ENCODE peak calls at places on chromosomes 11 and 22, in ten cellular contexts. Y, N, T, K, Q, V, U, O, P and J are unnamed samples.

GRCh38 chr11:10405858-10406592 is 49.0 kb upstream of the AMPD3 start:
- DNase-seq in Y (peak), N (peak), T (peak), K (peak), Q (peak), V (peak), U (peak), O (peak), P (peak), J (no peak)

GRCh38 chr11:69017951-69018350 is 4.9 kb upstream of the MRGPRF start:
- DNase-seq in Y (no peak), N (no peak), T (no peak), K (no peak), Q (no peak), V (no peak), U (no peak), O (no peak), P (no peak), J (no peak)

GRCh38 chr11:35192347-35192746 is 53.4 kb downstream of the CD44 start:
- DNase-seq in Y (no peak), N (no peak), T (peak), K (peak), Q (peak), V (no peak), U (no peak), O (no peak), P (no peak), J (no peak)

GRCh38 chr22:43363580-43364435 is 20.6 kb upstream of the SCUBE1 start:
- DNase-seq in Y (no peak), N (no peak), T (no peak), K (no peak), Q (no peak), V (no peak), U (peak), O (no peak), P (no peak), J (no peak)

GRCh38 chr22:31605851-31606585 is 56.0 kb downstream of the PISD start:
- DNase-seq in Y (peak), N (no peak), T (peak), K (no peak), Q (no peak), V (no peak), U (no peak), O (no peak), P (no peak), J (no peak)

GRCh38 chr22:37675930-37676571 is 615 bp downstream of the LGALS1 start:
- DNase-seq in Y (no peak), N (peak), T (no peak), K (no peak), Q (peak), V (no peak), U (no peak), O (no peak), P (no peak), J (no peak)

GRCh38 chr11:68470304-68470811 is 9.8 kb downstream of the PPP6R3 start:
- DNase-seq in Y (no peak), N (peak), T (no peak), K (no peak), Q (no peak), V (no peak), U (no peak), O (no peak), P (no peak), J (no peak)

GRCh38 chr11:12220305-12220704 is 109.9 kb downstream of the MICAL2 start:
- DNase-seq in Y (no peak), N (no peak), T (no peak), K (peak), Q (no peak), V (no peak), U (no peak), O (no peak), P (no peak), J (no peak)

GRCh38 chr11:100925935-100926334 is 203.7 kb downstream of the PGR start:
- DNase-seq in Y (peak), N (no peak), T (peak), K (peak), Q (peak), V (no peak), U (no peak), O (peak), P (no peak), J (no peak)

GRCh38 chr22:50628543-50629134 is 687 bp upstream of the ARSA start:
- DNase-seq in Y (no peak), N (no peak), T (peak), K (no peak), Q (no peak), V (no peak), U (no peak), O (no peak), P (peak), J (no peak)

GRCh38 chr11:22510010-22510409 is 115.6 kb downstream of the FANCF start:
- DNase-seq in Y (peak), N (no peak), T (no peak), K (no peak), Q (peak), V (no peak), U (no peak), O (no peak), P (no peak), J (no peak)

GRCh38 chr22:29632672-29633071 is 29.2 kb downstream of the NF2 start:
- DNase-seq in Y (no peak), N (no peak), T (no peak), K (no peak), Q (peak), V (no peak), U (no peak), O (no peak), P (no peak), J (no peak)

GRCh38 chr11:27926981-27927481 is 180.9 kb downstream of the KIF18A start:
- DNase-seq in Y (peak), N (no peak), T (no peak), K (peak), Q (peak), V (no peak), U (no peak), O (no peak), P (no peak), J (no peak)

GRCh38 chr11:34833602-34834001 is 82.6 kb downstream of the APIP start:
- DNase-seq in Y (peak), N (no peak), T (no peak), K (no peak), Q (no peak), V (no peak), U (no peak), O (no peak), P (no peak), J (no peak)

GRCh38 chr11:77073328-77074001 is 6.7 kb downstream of the CAPN5 start:
- DNase-seq in Y (peak), N (peak), T (peak), K (peak), Q (peak), V (no peak), U (no peak), O (peak), P (no peak), J (peak)

GRCh38 chr11:89504270-89504669 is 13.1 kb upstream of the NOX4 start:
- DNase-seq in Y (no peak), N (no peak), T (no peak), K (no peak), Q (no peak), V (no peak), U (no peak), O (no peak), P (no peak), J (no peak)

GRCh38 chr11:111586305-111586915 is 15.8 kb upstream of the SIK2 start:
- DNase-seq in Y (peak), N (no peak), T (peak), K (peak), Q (peak), V (peak), U (peak), O (peak), P (peak), J (no peak)

GRCh38 chr11:12377824-12378593 is 638 bp downstream of the PARVA start:
- DNase-seq in Y (peak), N (peak), T (peak), K (peak), Q (peak), V (peak), U (peak), O (peak), P (no peak), J (no peak)

GRCh38 chr11:125990244-125990643 is 44.4 kb downstream of the VSIG10L2 start:
- DNase-seq in Y (peak), N (peak), T (no peak), K (peak), Q (peak), V (no peak), U (no peak), O (no peak), P (no peak), J (no peak)

GRCh38 chr22:28943501-28943879 is 60.1 kb downstream of the ZNRF3 start:
- DNase-seq in Y (no peak), N (no peak), T (no peak), K (no peak), Q (no peak), V (no peak), U (no peak), O (no peak), P (no peak), J (no peak)

GRCh38 chr11:22670803-22671202 is 4.4 kb downstream of the GAS2 start:
- DNase-seq in Y (peak), N (no peak), T (peak), K (peak), Q (no peak), V (no peak), U (no peak), O (no peak), P (no peak), J (no peak)

GRCh38 chr11:69353696-69354544 is 60.0 kb downstream of the MYEOV start:
- DNase-seq in Y (peak), N (peak), T (no peak), K (no peak), Q (no peak), V (no peak), U (no peak), O (no peak), P (no peak), J (peak)

GRCh38 chr11:203056-203944 is 3.9 kb downstream of the BET1L start:
- DNase-seq in Y (no peak), N (no peak), T (no peak), K (no peak), Q (peak), V (no peak), U (no peak), O (no peak), P (no peak), J (no peak)

GRCh38 chr11:97487387-97487786 is 1097.6 kb downstream of the JRKL start:
- DNase-seq in Y (no peak), N (no peak), T (no peak), K (no peak), Q (no peak), V (no peak), U (no peak), O (no peak), P (no peak), J (no peak)

GRCh38 chr11:123899792-123900191 is 2.2 kb upstream of the OR8D4 start:
- DNase-seq in Y (no peak), N (no peak), T (no peak), K (no peak), Q (no peak), V (no peak), U (no peak), O (no peak), P (no peak), J (no peak)

GRCh38 chr11:849951-850776 is 7.5 kb downstream of the TSPAN4 start:
- DNase-seq in Y (no peak), N (no peak), T (no peak), K (no peak), Q (no peak), V (no peak), U (peak), O (no peak), P (no peak), J (no peak)

GRCh38 chr22:37681001-37681424 is 5.1 kb upstream of the NOL12 start:
- DNase-seq in Y (peak), N (no peak), T (peak), K (peak), Q (peak), V (no peak), U (no peak), O (no peak), P (no peak), J (no peak)

GRCh38 chr11:10499452-10500262 is 41.3 kb downstream of the RNF141 start:
- DNase-seq in Y (no peak), N (peak), T (no peak), K (peak), Q (peak), V (no peak), U (no peak), O (no peak), P (no peak), J (no peak)

GRCh38 chr11:74282863-74283484 is 28.5 kb downstream of the P4HA3 start:
- DNase-seq in Y (no peak), N (no peak), T (no peak), K (peak), Q (peak), V (no peak), U (peak), O (no peak), P (no peak), J (no peak)

GRCh38 chr11:29296680-29297079 is 720.1 kb downstream of the KCNA4 start:
- DNase-seq in Y (no peak), N (no peak), T (no peak), K (no peak), Q (no peak), V (no peak), U (no peak), O (no peak), P (no peak), J (no peak)

GRCh38 chr22:29096736-29097669 is 24.2 kb downstream of the KREMEN1 start:
- DNase-seq in Y (peak), N (no peak), T (peak), K (no peak), Q (peak), V (no peak), U (peak), O (no peak), P (no peak), J (no peak)

GRCh38 chr11:6568191-6568918 is 35.1 kb downstream of the RRP8 start:
- DNase-seq in Y (peak), N (no peak), T (peak), K (peak), Q (peak), V (no peak), U (peak), O (no peak), P (no peak), J (no peak)

GRCh38 chr11:36056160-36056751 is 112.4 kb downstream of the LDLRAD3 start:
- DNase-seq in Y (peak), N (no peak), T (peak), K (peak), Q (peak), V (no peak), U (peak), O (no peak), P (no peak), J (no peak)

GRCh38 chr11:92302766-92303165 is 78.1 kb downstream of the FAT3 start:
- DNase-seq in Y (no peak), N (no peak), T (no peak), K (no peak), Q (no peak), V (no peak), U (no peak), O (no peak), P (no peak), J (no peak)

GRCh38 chr11:92311616-92312449 is 87.2 kb downstream of the FAT3 start:
- DNase-seq in Y (peak), N (no peak), T (no peak), K (no peak), Q (no peak), V (no peak), U (peak), O (no peak), P (no peak), J (no peak)

GRCh38 chr11:92306966-92307504 is 82.4 kb downstream of the FAT3 start:
- DNase-seq in Y (peak), N (no peak), T (no peak), K (peak), Q (no peak), V (no peak), U (no peak), O (no peak), P (no peak), J (no peak)

GRCh38 chr11:92304271-92304670 is 79.7 kb downstream of the FAT3 start:
- DNase-seq in Y (no peak), N (no peak), T (no peak), K (no peak), Q (no peak), V (no peak), U (no peak), O (no peak), P (no peak), J (no peak)

DNA sequence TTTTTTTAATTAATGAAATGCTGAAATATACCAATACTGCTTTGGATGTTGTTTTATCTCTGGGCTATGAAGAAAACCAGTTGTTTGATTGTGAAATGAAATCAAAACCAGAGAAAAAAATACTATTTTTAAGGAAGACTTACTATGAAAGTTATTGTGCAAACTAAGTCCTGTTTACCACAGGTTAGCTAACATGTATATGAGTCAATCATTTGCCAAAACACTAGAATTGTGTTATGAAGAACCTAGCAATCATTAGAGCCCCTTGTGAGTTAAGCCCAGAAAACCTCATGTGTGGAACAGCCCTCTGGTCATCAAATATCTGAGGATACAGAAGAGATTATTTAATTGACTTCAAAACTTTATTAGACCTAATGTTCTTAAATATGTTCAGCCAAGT is 83.7 kb downstream of the FAT3 start:
- DNase-seq in Y (peak), N (no peak), T (no peak), K (no peak), Q (no peak), V (no peak), U (no peak), O (no peak), P (no peak), J (no peak)
- H3K4me3 ChIP-seq in Y (no peak), N (no peak), T (no peak), K (no peak), Q (no peak), V (no peak), U (peak), O (no peak), P (no peak), J (no peak)

GRCh38 chr11:109968781-109969180 is 124.4 kb upstream of the ZC3H12C start:
- DNase-seq in Y (no peak), N (no peak), T (no peak), K (no peak), Q (no peak), V (no peak), U (no peak), O (no peak), P (no peak), J (no peak)

GRCh38 chr11:109970516-109971183 is 122.5 kb upstream of the ZC3H12C start:
- DNase-seq in Y (no peak), N (no peak), T (no peak), K (no peak), Q (no peak), V (no peak), U (no peak), O (no peak), P (no peak), J (no peak)

GRCh38 chr11:109972181-109972715 is 120.9 kb upstream of the ZC3H12C start:
- DNase-seq in Y (no peak), N (no peak), T (no peak), K (no peak), Q (no peak), V (no peak), U (no peak), O (no peak), P (no peak), J (no peak)

GRCh38 chr11:109972939-109973338 is 120.3 kb upstream of the ZC3H12C start:
- DNase-seq in Y (peak), N (no peak), T (no peak), K (peak), Q (no peak), V (no peak), U (no peak), O (no peak), P (no peak), J (no peak)

DNA sequence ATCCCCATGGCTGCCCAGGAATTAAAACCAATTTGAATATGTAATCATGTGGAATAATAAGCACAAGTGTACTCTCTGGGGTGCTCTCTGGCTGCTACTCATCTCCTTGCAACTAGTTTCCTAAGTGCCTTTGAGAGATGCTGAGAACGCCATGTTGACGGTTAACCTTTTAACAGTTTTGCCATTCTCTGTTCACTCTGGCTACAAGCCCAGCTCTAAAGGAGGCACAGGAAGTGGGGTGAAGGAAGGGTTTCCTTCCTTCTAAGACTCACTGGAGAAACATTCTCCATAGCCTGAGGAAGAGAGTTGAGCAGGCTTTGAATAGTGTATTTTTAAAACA is 122.0 kb upstream of the ZC3H12C start:
- DNase-seq in Y (peak), N (no peak), T (no peak), K (peak), Q (peak), V (no peak), U (peak), O (no peak), P (no peak), J (no peak)
- H3K4me3 ChIP-seq in Y (no peak), N (no peak), T (no peak), K (no peak), Q (no peak), V (no peak), U (no peak), O (no peak), P (no peak), J (no peak)

DNA sequence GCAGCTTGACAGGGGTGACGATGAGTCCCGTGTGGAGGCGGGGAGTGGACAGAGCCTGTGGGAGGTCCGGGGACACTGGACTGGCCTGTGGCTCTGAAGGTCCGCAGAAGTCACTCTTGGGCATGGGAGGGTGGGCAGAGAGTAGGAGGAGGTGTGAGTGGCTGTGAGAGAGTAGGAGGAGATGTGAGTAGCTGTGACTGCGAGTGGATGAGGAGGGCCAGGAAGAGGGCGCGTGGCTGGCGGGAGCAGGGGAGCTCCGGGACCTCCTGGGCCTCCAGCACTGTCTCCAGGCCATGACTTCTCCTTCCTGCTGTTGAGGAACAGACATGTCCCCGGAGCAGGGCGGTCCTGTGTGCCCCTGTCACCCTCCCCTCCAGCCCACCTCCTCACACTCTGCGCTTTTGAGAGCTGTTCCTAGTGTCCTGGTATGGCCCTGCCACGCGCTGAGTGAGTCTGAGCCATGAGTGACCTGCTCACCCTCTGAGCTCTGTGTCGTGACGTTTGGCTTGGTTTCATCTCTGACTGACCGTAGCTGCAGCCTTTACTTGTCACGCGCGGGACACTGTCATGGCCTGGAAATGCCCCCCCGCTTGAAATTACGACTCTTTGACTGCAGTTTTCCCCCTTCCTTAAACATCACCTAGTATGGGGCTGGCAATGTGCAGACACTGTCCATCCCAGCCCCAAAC is 391.5 kb downstream of the TBC1D22A start:
- DNase-seq in Y (no peak), N (no peak), T (no peak), K (no peak), Q (no peak), V (no peak), U (no peak), O (no peak), P (no peak), J (no peak)
- H3K4me3 ChIP-seq in Y (no peak), N (no peak), T (no peak), K (peak), Q (peak), V (no peak), U (no peak), O (no peak), P (no peak), J (no peak)

GRCh38 chr22:19895160-19895849 is 40.6 kb upstream of the GNB1L start:
- DNase-seq in Y (no peak), N (no peak), T (no peak), K (no peak), Q (no peak), V (no peak), U (no peak), O (no peak), P (no peak), J (peak)
- H3K4me3 ChIP-seq in Y (no peak), N (no peak), T (no peak), K (no peak), Q (no peak), V (no peak), U (no peak), O (no peak), P (no peak), J (no peak)

GRCh38 chr22:19503869-19504268 is 20.3 kb downstream of the CLDN5 start:
- DNase-seq in Y (no peak), N (no peak), T (no peak), K (no peak), Q (no peak), V (no peak), U (peak), O (no peak), P (no peak), J (no peak)
- H3K4me3 ChIP-seq in Y (no peak), N (no peak), T (no peak), K (no peak), Q (no peak), V (no peak), U (no peak), O (no peak), P (no peak), J (no peak)